ENCODE peak calls at places on chromosomes 16 and 17, in ten cellular contexts. O, C, L, K, M, S, Q, A, I and Y are unnamed samples.
A peak's percentile ranks its signal among the peaks of the same experiment; 100 is the strongest.

GRCh38 chr17:55448681-55449080 is 27.0 kb upstream of the MMD start:
- DNase-seq in O (no peak), C (no peak), L (no peak), K (no peak), M (no peak), S (no peak), Q (no peak), A (no peak), I (no peak), Y (no peak)

GRCh38 chr16:17448640-17449638 is 21.8 kb downstream of the XYLT1 start:
- DNase-seq in O (no peak), C (peak; percentile 38), L (peak; percentile 35), K (peak; percentile 28), M (no peak), S (no peak), Q (peak; percentile 33), A (no peak), I (peak; percentile 41), Y (peak; percentile 42)

GRCh38 chr16:87604572-87605135 is 2.3 kb downstream of the JPH3 start:
- DNase-seq in O (no peak), C (no peak), L (no peak), K (no peak), M (no peak), S (no peak), Q (no peak), A (no peak), I (no peak), Y (no peak)

GRCh38 chr17:57261084-57261461 is 4.8 kb downstream of the MSI2 start:
- DNase-seq in O (no peak), C (no peak), L (no peak), K (no peak), M (no peak), S (no peak), Q (no peak), A (no peak), I (no peak), Y (no peak)

GRCh38 chr17:40490289-40490853 is 11.1 kb downstream of the TNS4 start:
- DNase-seq in O (no peak), C (peak; percentile 40), L (peak; percentile 15), K (no peak), M (peak; percentile 82), S (no peak), Q (peak; percentile 87), A (no peak), I (no peak), Y (peak; percentile 68)

GRCh38 chr17:27352481-27353460 is 58.9 kb downstream of the WSB1 start:
- DNase-seq in O (no peak), C (peak; percentile 46), L (no peak), K (no peak), M (no peak), S (no peak), Q (no peak), A (no peak), I (no peak), Y (no peak)

GRCh38 chr17:8835106-8835505 is 32.4 kb downstream of the PIK3R6 start:
- DNase-seq in O (no peak), C (no peak), L (no peak), K (no peak), M (no peak), S (no peak), Q (no peak), A (no peak), I (no peak), Y (no peak)

GRCh38 chr17:1360975-1361374 is 39.0 kb downstream of the YWHAE start:
- DNase-seq in O (no peak), C (no peak), L (no peak), K (no peak), M (no peak), S (peak; percentile 13), Q (no peak), A (no peak), I (peak; percentile 28), Y (no peak)

GRCh38 chr17:45907720-45908395 is 13.5 kb downstream of the MAPT start:
- DNase-seq in O (no peak), C (no peak), L (no peak), K (no peak), M (no peak), S (no peak), Q (no peak), A (no peak), I (no peak), Y (no peak)

GRCh38 chr16:67843343-67843765 is 1.2 kb downstream of the THAP11 start:
- DNase-seq in O (no peak), C (no peak), L (no peak), K (no peak), M (no peak), S (no peak), Q (peak; percentile 42), A (no peak), I (no peak), Y (peak; percentile 58)

GRCh38 chr17:61574542-61575351 is 16.3 kb downstream of the NACA2 start:
- DNase-seq in O (no peak), C (no peak), L (no peak), K (no peak), M (no peak), S (no peak), Q (no peak), A (no peak), I (no peak), Y (no peak)

GRCh38 chr17:45639297-45639849 is 144.7 kb upstream of the CRHR1 start:
- DNase-seq in O (no peak), C (no peak), L (no peak), K (no peak), M (no peak), S (no peak), Q (no peak), A (no peak), I (no peak), Y (no peak)

GRCh38 chr16:57826706-57827625 is 24.7 kb upstream of the KIFC3 start:
- DNase-seq in O (no peak), C (no peak), L (no peak), K (no peak), M (no peak), S (no peak), Q (no peak), A (no peak), I (no peak), Y (peak; percentile 64)

GRCh38 chr17:75807861-75808260 is 23.3 kb downstream of the UNK start:
- DNase-seq in O (no peak), C (no peak), L (no peak), K (no peak), M (no peak), S (no peak), Q (no peak), A (no peak), I (no peak), Y (no peak)

GRCh38 chr16:80931985-80932720 is 74.5 kb downstream of the CMC2 start:
- DNase-seq in O (no peak), C (peak; percentile 62), L (no peak), K (no peak), M (peak; percentile 37), S (no peak), Q (peak; percentile 55), A (peak; percentile 35), I (peak; percentile 27), Y (peak; percentile 90)

GRCh38 chr16:749010-749409 is 8.2 kb upstream of the CIAO3 start:
- DNase-seq in O (no peak), C (no peak), L (no peak), K (no peak), M (peak; percentile 54), S (no peak), Q (no peak), A (no peak), I (no peak), Y (no peak)

GRCh38 chr16:66487580-66488235 is 60.6 kb downstream of the BEAN1 start:
- DNase-seq in O (no peak), C (no peak), L (no peak), K (no peak), M (peak; percentile 14), S (no peak), Q (no peak), A (no peak), I (no peak), Y (no peak)

GRCh38 chr17:40903129-40903847 is 18.2 kb upstream of the KRT20 start:
- DNase-seq in O (no peak), C (no peak), L (no peak), K (no peak), M (peak; percentile 39), S (no peak), Q (peak; percentile 73), A (no peak), I (no peak), Y (no peak)

GRCh38 chr17:50514936-50515702 is 6.9 kb downstream of the MYCBPAP start:
- DNase-seq in O (no peak), C (no peak), L (no peak), K (no peak), M (peak; percentile 85), S (no peak), Q (no peak), A (no peak), I (no peak), Y (no peak)

GRCh38 chr16:5874899-5875298 is 777.3 kb upstream of the EEF2KMT start:
- DNase-seq in O (no peak), C (no peak), L (no peak), K (no peak), M (no peak), S (no peak), Q (no peak), A (no peak), I (no peak), Y (no peak)

GRCh38 chr17:80478487-80479245 is 2.3 kb upstream of the NPTX1 start:
- DNase-seq in O (no peak), C (no peak), L (no peak), K (no peak), M (no peak), S (no peak), Q (no peak), A (no peak), I (no peak), Y (no peak)

GRCh38 chr16:787261-787966 is 767 bp downstream of the RPUSD1 start:
- DNase-seq in O (no peak), C (no peak), L (no peak), K (no peak), M (no peak), S (no peak), Q (no peak), A (no peak), I (no peak), Y (no peak)

GRCh38 chr17:80545499-80545826 is 825 bp downstream of the RPTOR start:
- DNase-seq in O (no peak), C (no peak), L (no peak), K (no peak), M (no peak), S (no peak), Q (no peak), A (no peak), I (no peak), Y (no peak)

GRCh38 chr17:6420173-6420641 is 14.7 kb downstream of the AIPL1 start:
- DNase-seq in O (peak; percentile 31), C (no peak), L (no peak), K (no peak), M (no peak), S (no peak), Q (no peak), A (no peak), I (peak; percentile 19), Y (no peak)

GRCh38 chr17:37361543-37361942 is 14.2 kb upstream of the C17orf78 start:
- DNase-seq in O (no peak), C (no peak), L (no peak), K (no peak), M (peak; percentile 37), S (no peak), Q (no peak), A (no peak), I (no peak), Y (no peak)

GRCh38 chr17:74307984-74308773 is 17.8 kb upstream of the KIF19 start:
- DNase-seq in O (no peak), C (peak; percentile 67), L (no peak), K (no peak), M (no peak), S (no peak), Q (no peak), A (no peak), I (no peak), Y (no peak)

GRCh38 chr17:16923097-16923903 is 48.6 kb downstream of the TNFRSF13B start:
- DNase-seq in O (no peak), C (no peak), L (no peak), K (no peak), M (no peak), S (no peak), Q (peak; percentile 14), A (no peak), I (no peak), Y (no peak)

GRCh38 chr16:61820398-61820797 is 215.8 kb downstream of the CDH8 start:
- DNase-seq in O (peak; percentile 45), C (no peak), L (no peak), K (no peak), M (no peak), S (no peak), Q (no peak), A (no peak), I (no peak), Y (no peak)